ENCODE peak calls at places on chromosomes 2 and 18, in nine cellular contexts. One of them, this sample, is unnamed.

GRCh38 chr18:50013363-50014138 is 181.4 kb downstream of the MYO5B start:
- DNase-seq in endothelial cell of umbilical vein: no peak
- DNase-seq in posterior cingulate gyrus: no peak
- DNase-seq in EH: peak; percentile 65
- DNase-seq in WERI-Rb-1: no peak
- DNase-seq in A172: no peak
- DNase-seq in RCC 7860: no peak
- DNase-seq in NCI-H187 treated with DMSO at 0.1 percent for 48 hours: no peak
- DNase-seq in NCI-H2107: no peak
- DNase-seq in this sample: no peak

GRCh38 chr18:35106845-35107148 is 65.6 kb downstream of the MAPRE2 start:
- DNase-seq in endothelial cell of umbilical vein: no peak
- DNase-seq in posterior cingulate gyrus: no peak
- DNase-seq in EH: no peak
- DNase-seq in WERI-Rb-1: no peak
- DNase-seq in A172: no peak
- DNase-seq in RCC 7860: no peak
- DNase-seq in NCI-H187 treated with DMSO at 0.1 percent for 48 hours: no peak
- DNase-seq in NCI-H2107: no peak
- DNase-seq in this sample: no peak

GRCh38 chr2:55088400-55088799 is 38.1 kb upstream of the RTN4 start:
- DNase-seq in endothelial cell of umbilical vein: no peak
- DNase-seq in posterior cingulate gyrus: no peak
- DNase-seq in EH: no peak
- DNase-seq in WERI-Rb-1: no peak
- DNase-seq in A172: no peak
- DNase-seq in RCC 7860: no peak
- DNase-seq in NCI-H187 treated with DMSO at 0.1 percent for 48 hours: no peak
- DNase-seq in NCI-H2107: no peak
- DNase-seq in this sample: no peak

GRCh38 chr2:234003972-234004617 is 46.4 kb upstream of the SPP2 start:
- DNase-seq in endothelial cell of umbilical vein: peak; percentile 8
- DNase-seq in posterior cingulate gyrus: peak; percentile 31
- DNase-seq in EH: peak; percentile 94
- DNase-seq in WERI-Rb-1: no peak
- DNase-seq in A172: peak; percentile 98
- DNase-seq in RCC 7860: peak; percentile 93
- DNase-seq in NCI-H187 treated with DMSO at 0.1 percent for 48 hours: peak; percentile 44
- DNase-seq in NCI-H2107: peak; percentile 62
- DNase-seq in this sample: no peak

GRCh38 chr2:74959106-74959751 is 786 bp downstream of the POLE4 start:
- DNase-seq in endothelial cell of umbilical vein: no peak
- DNase-seq in posterior cingulate gyrus: no peak
- DNase-seq in EH: no peak
- DNase-seq in WERI-Rb-1: no peak
- DNase-seq in A172: no peak
- DNase-seq in RCC 7860: no peak
- DNase-seq in NCI-H187 treated with DMSO at 0.1 percent for 48 hours: no peak
- DNase-seq in NCI-H2107: no peak
- DNase-seq in this sample: no peak

GRCh38 chr2:168254158-168254935 is 7.0 kb upstream of the STK39 start:
- DNase-seq in endothelial cell of umbilical vein: no peak
- DNase-seq in posterior cingulate gyrus: no peak
- DNase-seq in EH: peak; percentile 80
- DNase-seq in WERI-Rb-1: no peak
- DNase-seq in A172: peak; percentile 53
- DNase-seq in RCC 7860: no peak
- DNase-seq in NCI-H187 treated with DMSO at 0.1 percent for 48 hours: no peak
- DNase-seq in NCI-H2107: no peak
- DNase-seq in this sample: no peak

GRCh38 chr2:119756837-119757236 is 2.9 kb upstream of the PTPN4 start:
- DNase-seq in endothelial cell of umbilical vein: peak; percentile 86
- DNase-seq in posterior cingulate gyrus: peak; percentile 50
- DNase-seq in EH: peak; percentile 78
- DNase-seq in WERI-Rb-1: no peak
- DNase-seq in A172: peak; percentile 21
- DNase-seq in RCC 7860: peak; percentile 72
- DNase-seq in NCI-H187 treated with DMSO at 0.1 percent for 48 hours: no peak
- DNase-seq in NCI-H2107: no peak
- DNase-seq in this sample: no peak

GRCh38 chr2:203470371-203470770 is 64.7 kb downstream of the RAPH1 start:
- DNase-seq in endothelial cell of umbilical vein: no peak
- DNase-seq in posterior cingulate gyrus: no peak
- DNase-seq in EH: no peak
- DNase-seq in WERI-Rb-1: no peak
- DNase-seq in A172: no peak
- DNase-seq in RCC 7860: no peak
- DNase-seq in NCI-H187 treated with DMSO at 0.1 percent for 48 hours: no peak
- DNase-seq in NCI-H2107: no peak
- DNase-seq in this sample: no peak

GRCh38 chr18:67132919-67133318 is 383.6 kb downstream of the DSEL start:
- DNase-seq in endothelial cell of umbilical vein: no peak
- DNase-seq in posterior cingulate gyrus: no peak
- DNase-seq in EH: no peak
- DNase-seq in WERI-Rb-1: no peak
- DNase-seq in A172: no peak
- DNase-seq in RCC 7860: no peak
- DNase-seq in NCI-H187 treated with DMSO at 0.1 percent for 48 hours: no peak
- DNase-seq in NCI-H2107: peak; percentile 18
- DNase-seq in this sample: no peak

GRCh38 chr18:63758616-63759015 is 16.6 kb upstream of the SERPINB7 start:
- DNase-seq in endothelial cell of umbilical vein: no peak
- DNase-seq in posterior cingulate gyrus: no peak
- DNase-seq in EH: no peak
- DNase-seq in WERI-Rb-1: no peak
- DNase-seq in A172: no peak
- DNase-seq in RCC 7860: peak; percentile 64
- DNase-seq in NCI-H187 treated with DMSO at 0.1 percent for 48 hours: no peak
- DNase-seq in NCI-H2107: no peak
- DNase-seq in this sample: no peak

GRCh38 chr2:219344756-219345458 is 12.4 kb upstream of the RESP18 start:
- DNase-seq in endothelial cell of umbilical vein: peak; percentile 48
- DNase-seq in posterior cingulate gyrus: peak; percentile 45
- DNase-seq in EH: peak; percentile 51
- DNase-seq in WERI-Rb-1: no peak
- DNase-seq in A172: no peak
- DNase-seq in RCC 7860: no peak
- DNase-seq in NCI-H187 treated with DMSO at 0.1 percent for 48 hours: no peak
- DNase-seq in NCI-H2107: peak; percentile 19
- DNase-seq in this sample: no peak